ENCODE peak calls at places on chromosomes 12 and 14, in eight cellular contexts. One of them, this sample, is unnamed.

GRCh38 chr12:65607271-65607880 is 216.9 kb upstream of the HMGA2 start:
- DNase-seq in lower leg skin: no peak
- DNase-seq in astrocyte of the spinal cord: peak; percentile 32
- DNase-seq in epithelial cell of esophagus: peak; percentile 56
- DNase-seq in heart left ventricle: no peak
- DNase-seq in GM20000: no peak
- DNase-seq in chondrocyte: no peak
- DNase-seq in cardiac fibroblast: no peak
- DNase-seq in this sample: no peak

GRCh38 chr12:11797317-11797913 is 147.9 kb downstream of the ETV6 start:
- DNase-seq in lower leg skin: no peak
- DNase-seq in astrocyte of the spinal cord: peak; percentile 92
- DNase-seq in epithelial cell of esophagus: no peak
- DNase-seq in heart left ventricle: no peak
- DNase-seq in GM20000: no peak
- DNase-seq in chondrocyte: no peak
- DNase-seq in cardiac fibroblast: peak; percentile 75
- DNase-seq in this sample: no peak

GRCh38 chr12:50033317-50033679 is 8.0 kb upstream of the RACGAP1 start:
- DNase-seq in lower leg skin: no peak
- DNase-seq in astrocyte of the spinal cord: no peak
- DNase-seq in epithelial cell of esophagus: no peak
- DNase-seq in heart left ventricle: no peak
- DNase-seq in GM20000: peak; percentile 34
- DNase-seq in chondrocyte: no peak
- DNase-seq in cardiac fibroblast: no peak
- DNase-seq in this sample: no peak

GRCh38 chr14:96581902-96582640 is 79.9 kb downstream of the PAPOLA start:
- DNase-seq in lower leg skin: no peak
- DNase-seq in astrocyte of the spinal cord: no peak
- DNase-seq in epithelial cell of esophagus: no peak
- DNase-seq in heart left ventricle: no peak
- DNase-seq in GM20000: peak; percentile 1
- DNase-seq in chondrocyte: no peak
- DNase-seq in cardiac fibroblast: no peak
- DNase-seq in this sample: peak; percentile 75

GRCh38 chr12:19299765-19300164 is 139.5 kb upstream of the AEBP2 start:
- DNase-seq in lower leg skin: no peak
- DNase-seq in astrocyte of the spinal cord: peak; percentile 31
- DNase-seq in epithelial cell of esophagus: peak; percentile 94
- DNase-seq in heart left ventricle: no peak
- DNase-seq in GM20000: no peak
- DNase-seq in chondrocyte: no peak
- DNase-seq in cardiac fibroblast: peak; percentile 58
- DNase-seq in this sample: no peak

GRCh38 chr12:122116707-122117535 is 38.4 kb downstream of the MLXIP start:
- DNase-seq in lower leg skin: no peak
- DNase-seq in astrocyte of the spinal cord: no peak
- DNase-seq in epithelial cell of esophagus: no peak
- DNase-seq in heart left ventricle: no peak
- DNase-seq in GM20000: no peak
- DNase-seq in chondrocyte: peak; percentile 77
- DNase-seq in cardiac fibroblast: no peak
- DNase-seq in this sample: no peak

GRCh38 chr12:94171595-94171930 is 23.2 kb downstream of the PLXNC1 start:
- DNase-seq in lower leg skin: no peak
- DNase-seq in astrocyte of the spinal cord: no peak
- DNase-seq in epithelial cell of esophagus: no peak
- DNase-seq in heart left ventricle: no peak
- DNase-seq in GM20000: no peak
- DNase-seq in chondrocyte: no peak
- DNase-seq in cardiac fibroblast: peak; percentile 64
- DNase-seq in this sample: no peak

GRCh38 chr14:67734675-67735074 is 33.0 kb downstream of the RDH12 start:
- DNase-seq in lower leg skin: no peak
- DNase-seq in astrocyte of the spinal cord: no peak
- DNase-seq in epithelial cell of esophagus: no peak
- DNase-seq in heart left ventricle: peak; percentile 21
- DNase-seq in GM20000: no peak
- DNase-seq in chondrocyte: no peak
- DNase-seq in cardiac fibroblast: peak; percentile 40
- DNase-seq in this sample: no peak

GRCh38 chr12:34526946-34527345 is 504.6 kb downstream of the ALG10 start:
- DNase-seq in lower leg skin: no peak
- DNase-seq in astrocyte of the spinal cord: no peak
- DNase-seq in epithelial cell of esophagus: peak; percentile 53
- DNase-seq in heart left ventricle: no peak
- DNase-seq in GM20000: no peak
- DNase-seq in chondrocyte: no peak
- DNase-seq in cardiac fibroblast: peak; percentile 19
- DNase-seq in this sample: no peak

GRCh38 chr12:2187195-2187963 is 134.6 kb downstream of the CACNA1C start:
- DNase-seq in lower leg skin: no peak
- DNase-seq in astrocyte of the spinal cord: no peak
- DNase-seq in epithelial cell of esophagus: no peak
- DNase-seq in heart left ventricle: no peak
- DNase-seq in GM20000: no peak
- DNase-seq in chondrocyte: no peak
- DNase-seq in cardiac fibroblast: no peak
- DNase-seq in this sample: no peak

GRCh38 chr12:65728348-65728912 is 95.9 kb upstream of the HMGA2 start:
- DNase-seq in lower leg skin: no peak
- DNase-seq in astrocyte of the spinal cord: no peak
- DNase-seq in epithelial cell of esophagus: no peak
- DNase-seq in heart left ventricle: no peak
- DNase-seq in GM20000: no peak
- DNase-seq in chondrocyte: no peak
- DNase-seq in cardiac fibroblast: peak; percentile 11
- DNase-seq in this sample: no peak

GRCh38 chr12:19799216-19799615 is 359.9 kb downstream of the AEBP2 start:
- DNase-seq in lower leg skin: no peak
- DNase-seq in astrocyte of the spinal cord: peak; percentile 88
- DNase-seq in epithelial cell of esophagus: no peak
- DNase-seq in heart left ventricle: no peak
- DNase-seq in GM20000: no peak
- DNase-seq in chondrocyte: no peak
- DNase-seq in cardiac fibroblast: peak; percentile 71
- DNase-seq in this sample: no peak

GRCh38 chr12:31832740-31833540 is 104.1 kb upstream of the AMN1 start:
- DNase-seq in lower leg skin: no peak
- DNase-seq in astrocyte of the spinal cord: no peak
- DNase-seq in epithelial cell of esophagus: no peak
- DNase-seq in heart left ventricle: peak; percentile 12
- DNase-seq in GM20000: no peak
- DNase-seq in chondrocyte: no peak
- DNase-seq in cardiac fibroblast: no peak
- DNase-seq in this sample: no peak

GRCh38 chr14:104665663-104666522 is 23.5 kb upstream of the INF2 start:
- DNase-seq in lower leg skin: no peak
- DNase-seq in astrocyte of the spinal cord: no peak
- DNase-seq in epithelial cell of esophagus: peak; percentile 36
- DNase-seq in heart left ventricle: no peak
- DNase-seq in GM20000: no peak
- DNase-seq in chondrocyte: peak; percentile 88
- DNase-seq in cardiac fibroblast: no peak
- DNase-seq in this sample: peak; percentile 83

DNA sequence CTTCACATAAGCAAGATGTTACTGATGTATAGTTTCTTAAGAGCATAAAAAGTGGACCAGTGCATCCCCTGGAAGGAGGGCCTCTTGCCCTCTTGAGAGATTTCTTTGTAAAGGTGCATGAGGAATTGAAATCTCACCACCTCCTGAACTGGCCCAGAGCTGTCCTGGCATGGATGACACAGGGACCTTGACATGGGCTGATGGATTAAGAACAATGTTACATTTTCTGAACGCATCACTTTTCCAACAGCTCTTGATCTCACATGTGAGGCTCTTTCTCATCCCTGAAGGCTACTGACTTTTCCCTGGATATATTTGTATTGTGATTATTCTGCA is 360.4 kb downstream of the RGS6 start:
- DNase-seq in lower leg skin: no peak
- DNase-seq in astrocyte of the spinal cord: no peak
- DNase-seq in epithelial cell of esophagus: no peak
- DNase-seq in heart left ventricle: no peak
- DNase-seq in GM20000: no peak
- DNase-seq in chondrocyte: no peak
- DNase-seq in cardiac fibroblast: no peak
- DNase-seq in this sample: no peak
- TF ChIP-seq CTCF in lower leg skin: no peak
- TF ChIP-seq CTCF in astrocyte of the spinal cord: no peak
- TF ChIP-seq CTCF in epithelial cell of esophagus: no peak
- TF ChIP-seq CTCF in heart left ventricle: no peak
- TF ChIP-seq CTCF in GM20000: no peak
- TF ChIP-seq CTCF in chondrocyte: peak; percentile 50
- TF ChIP-seq CTCF in cardiac fibroblast: no peak
- TF ChIP-seq CTCF in this sample: no peak

GRCh38 chr14:100524933-100525243 is 62.3 kb downstream of the BEGAIN start:
- DNase-seq in lower leg skin: peak; percentile 12
- DNase-seq in astrocyte of the spinal cord: no peak
- DNase-seq in epithelial cell of esophagus: peak; percentile 38
- DNase-seq in heart left ventricle: no peak
- DNase-seq in GM20000: peak; percentile 31
- DNase-seq in chondrocyte: no peak
- DNase-seq in cardiac fibroblast: peak; percentile 19
- DNase-seq in this sample: no peak
- TF ChIP-seq CTCF in lower leg skin: no peak
- TF ChIP-seq CTCF in astrocyte of the spinal cord: peak; percentile 38
- TF ChIP-seq CTCF in epithelial cell of esophagus: peak; percentile 39
- TF ChIP-seq CTCF in heart left ventricle: no peak
- TF ChIP-seq CTCF in GM20000: no peak
- TF ChIP-seq CTCF in chondrocyte: peak; percentile 71
- TF ChIP-seq CTCF in cardiac fibroblast: no peak
- TF ChIP-seq CTCF in this sample: peak; percentile 49

GRCh38 chr12:109234012-109234411 is 75.1 kb downstream of the FOXN4 start:
- DNase-seq in lower leg skin: no peak
- DNase-seq in astrocyte of the spinal cord: no peak
- DNase-seq in epithelial cell of esophagus: no peak
- DNase-seq in heart left ventricle: no peak
- DNase-seq in GM20000: no peak
- DNase-seq in chondrocyte: no peak
- DNase-seq in cardiac fibroblast: no peak
- DNase-seq in this sample: no peak
- TF ChIP-seq CTCF in lower leg skin: no peak
- TF ChIP-seq CTCF in astrocyte of the spinal cord: no peak
- TF ChIP-seq CTCF in epithelial cell of esophagus: no peak
- TF ChIP-seq CTCF in heart left ventricle: no peak
- TF ChIP-seq CTCF in GM20000: no peak
- TF ChIP-seq CTCF in chondrocyte: no peak
- TF ChIP-seq CTCF in cardiac fibroblast: no peak
- TF ChIP-seq CTCF in this sample: no peak

DNA sequence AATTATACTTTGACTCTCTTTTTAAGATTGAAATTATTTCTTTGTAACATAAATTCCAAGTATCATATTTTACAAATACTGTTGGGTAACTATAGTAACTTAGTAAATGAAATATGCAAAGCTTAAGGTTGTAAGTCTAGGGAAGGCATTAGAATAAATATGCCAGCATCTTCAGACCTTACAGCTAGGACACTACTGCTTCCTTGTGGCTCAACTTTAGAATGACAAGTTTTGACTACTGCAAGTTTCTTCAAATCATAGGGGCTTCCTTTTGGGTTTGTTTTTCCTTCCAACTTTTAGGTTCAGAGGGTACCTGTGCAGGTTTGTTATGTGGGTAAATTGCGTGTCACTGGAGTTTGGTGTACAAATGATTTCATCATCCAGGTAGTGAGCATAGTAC is 17.7 kb upstream of the ANP32D start:
- DNase-seq in lower leg skin: no peak
- DNase-seq in astrocyte of the spinal cord: peak; percentile 5
- DNase-seq in epithelial cell of esophagus: peak; percentile 62
- DNase-seq in heart left ventricle: no peak
- DNase-seq in GM20000: no peak
- DNase-seq in chondrocyte: no peak
- DNase-seq in cardiac fibroblast: peak; percentile 50
- DNase-seq in this sample: no peak
- TF ChIP-seq CTCF in lower leg skin: no peak
- TF ChIP-seq CTCF in astrocyte of the spinal cord: peak; percentile 25
- TF ChIP-seq CTCF in epithelial cell of esophagus: peak; percentile 61
- TF ChIP-seq CTCF in heart left ventricle: no peak
- TF ChIP-seq CTCF in GM20000: no peak
- TF ChIP-seq CTCF in chondrocyte: peak; percentile 54
- TF ChIP-seq CTCF in cardiac fibroblast: peak; percentile 36
- TF ChIP-seq CTCF in this sample: peak; percentile 19

GRCh38 chr14:36505193-36505815 is 14.7 kb downstream of the NKX2-1 start:
- DNase-seq in lower leg skin: no peak
- DNase-seq in astrocyte of the spinal cord: no peak
- DNase-seq in epithelial cell of esophagus: no peak
- DNase-seq in heart left ventricle: no peak
- DNase-seq in GM20000: peak; percentile 59
- DNase-seq in chondrocyte: no peak
- DNase-seq in cardiac fibroblast: no peak
- DNase-seq in this sample: no peak

GRCh38 chr14:36504805-36505192 is 15.2 kb downstream of the NKX2-1 start:
- DNase-seq in lower leg skin: no peak
- DNase-seq in astrocyte of the spinal cord: no peak
- DNase-seq in epithelial cell of esophagus: no peak
- DNase-seq in heart left ventricle: no peak
- DNase-seq in GM20000: peak; percentile 23
- DNase-seq in chondrocyte: no peak
- DNase-seq in cardiac fibroblast: no peak
- DNase-seq in this sample: no peak

GRCh38 chr14:36506732-36507614 is 13.1 kb downstream of the NKX2-1 start:
- DNase-seq in lower leg skin: no peak
- DNase-seq in astrocyte of the spinal cord: no peak
- DNase-seq in epithelial cell of esophagus: no peak
- DNase-seq in heart left ventricle: no peak
- DNase-seq in GM20000: peak; percentile 25
- DNase-seq in chondrocyte: no peak
- DNase-seq in cardiac fibroblast: no peak
- DNase-seq in this sample: no peak

GRCh38 chr14:36507847-36508417 is 12.1 kb downstream of the NKX2-1 start:
- DNase-seq in lower leg skin: no peak
- DNase-seq in astrocyte of the spinal cord: no peak
- DNase-seq in epithelial cell of esophagus: no peak
- DNase-seq in heart left ventricle: no peak
- DNase-seq in GM20000: no peak
- DNase-seq in chondrocyte: no peak
- DNase-seq in cardiac fibroblast: no peak
- DNase-seq in this sample: no peak

DNA sequence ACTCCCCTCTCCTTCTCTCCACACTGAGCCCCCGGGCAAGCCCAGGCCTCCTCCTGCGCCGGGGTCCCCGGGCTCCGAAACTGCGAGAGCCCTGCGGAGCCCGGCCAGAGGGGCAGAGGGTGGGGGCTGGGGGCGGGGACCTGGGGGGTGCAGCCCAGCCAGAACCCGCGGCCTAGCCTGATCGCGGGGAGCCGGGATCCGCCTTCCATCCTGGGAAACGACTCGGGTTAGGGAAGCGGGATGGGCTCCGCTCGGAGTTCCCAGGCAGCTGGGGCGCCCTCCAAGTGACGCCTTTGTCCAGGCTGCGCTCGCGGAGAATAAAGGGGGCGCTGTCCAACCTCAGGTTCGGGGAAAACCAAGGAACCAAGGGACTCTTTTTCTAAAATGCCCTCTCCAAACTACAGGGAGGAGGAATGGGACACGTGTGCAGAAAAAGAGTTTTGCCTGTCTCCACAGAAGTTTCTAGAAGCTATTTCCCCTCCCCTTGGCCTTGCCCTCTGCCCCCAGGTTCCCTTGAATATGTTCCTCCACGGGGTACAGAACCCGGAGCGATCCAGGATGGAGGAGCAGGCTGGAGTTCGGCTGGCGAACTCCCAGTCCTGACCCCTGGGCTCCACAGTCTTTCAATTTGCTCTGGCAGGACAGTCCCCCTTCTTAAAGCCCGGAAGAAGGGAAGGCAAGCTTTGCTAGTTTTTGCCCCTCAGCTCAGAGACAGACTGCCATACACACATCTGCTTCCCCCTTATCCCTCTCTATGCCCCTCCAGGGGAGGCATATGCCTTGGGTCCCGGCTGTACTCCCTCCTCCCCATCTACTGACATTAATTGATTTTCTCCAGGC is 13.9 kb downstream of the NKX2-1 start:
- DNase-seq in lower leg skin: no peak
- DNase-seq in astrocyte of the spinal cord: no peak
- DNase-seq in epithelial cell of esophagus: no peak
- DNase-seq in heart left ventricle: no peak
- DNase-seq in GM20000: peak; percentile 25
- DNase-seq in chondrocyte: no peak
- DNase-seq in cardiac fibroblast: no peak
- DNase-seq in this sample: no peak
- TF ChIP-seq CTCF in lower leg skin: no peak
- TF ChIP-seq CTCF in astrocyte of the spinal cord: no peak
- TF ChIP-seq CTCF in epithelial cell of esophagus: peak; percentile 9
- TF ChIP-seq CTCF in heart left ventricle: no peak
- TF ChIP-seq CTCF in GM20000: no peak
- TF ChIP-seq CTCF in chondrocyte: no peak
- TF ChIP-seq CTCF in cardiac fibroblast: no peak
- TF ChIP-seq CTCF in this sample: no peak

This sample was measured in osteocyte.